ENCODE peak calls at places on chromosomes 2 and 18, in four cellular contexts. J is esophagus squamous epithelium, V is sigmoid colon, I is colonic mucosa. K is an unnamed sample.
A peak's percentile ranks its signal among the peaks of the same experiment; 100 is the strongest.

GRCh38 chr2:206127656-206128055 is 31.6 kb downstream of the NDUFS1 start:
- DNase-seq in I (no peak), J (no peak), V (no peak), K (no peak)

GRCh38 chr2:189441709-189442074 is 418 bp downstream of the WDR75 start:
- DNase-seq in V (no peak), J (no peak), I (no peak), K (no peak)

GRCh38 chr2:188607501-188607900 is 315.8 kb downstream of the GULP1 start:
- DNase-seq in J (no peak), V (no peak), I (no peak), K (no peak)

GRCh38 chr2:99624682-99625081 is 134.9 kb upstream of the REV1 start:
- DNase-seq in I (no peak), J (no peak), V (no peak), K (no peak)

GRCh38 chr2:4673025-4673489 is 969.7 kb downstream of the DCDC2C start:
- DNase-seq in V (no peak), J (no peak), I (no peak), K (no peak)

GRCh38 chr2:84281510-84281909 is 177.6 kb downstream of the SUCLG1 start:
- DNase-seq in V (no peak), I (no peak), J (no peak), K (no peak)

GRCh38 chr2:40797115-40797514 is 345.2 kb upstream of the SLC8A1 start:
- DNase-seq in J (no peak), V (no peak), I (no peak), K (no peak)

GRCh38 chr2:164657129-164657528 is 35.8 kb upstream of the GRB14 start:
- DNase-seq in I (no peak), J (no peak), V (no peak), K (no peak)

GRCh38 chr2:97763176-97763845 is 49.9 kb downstream of the ZAP70 start:
- DNase-seq in V (no peak), J (no peak), I (no peak), K (no peak)

GRCh38 chr2:204753841-204754240 is 208.6 kb downstream of the PARD3B start:
- DNase-seq in J (no peak), I (no peak), V (no peak), K (no peak)

GRCh38 chr18:79874553-79875530 is 76.6 kb downstream of the SLC66A2 start:
- DNase-seq in J (no peak), V (no peak), I (no peak), K (peak; percentile 3)

GRCh38 chr2:179478771-179479170 is 214.1 kb upstream of the SESTD1 start:
- DNase-seq in J (no peak), I (no peak), V (no peak), K (no peak)

GRCh38 chr2:218889937-218890336 is 9.3 kb downstream of the WNT10A start:
- DNase-seq in J (no peak), I (no peak), V (no peak), K (no peak)

GRCh38 chr2:47038656-47039501 is 116.2 kb downstream of the STPG4 start:
- DNase-seq in V (no peak), I (no peak), J (no peak), K (no peak)

GRCh38 chr18:3246636-3247242 is 862 bp upstream of the MYL12A start:
- DNase-seq in I (peak; percentile 53), J (no peak), V (peak; percentile 74), K (no peak)

GRCh38 chr2:128172191-128172590 is 81.2 kb downstream of the UGGT1 start:
- DNase-seq in J (no peak), I (no peak), V (no peak), K (no peak)

GRCh38 chr2:98519156-98519555 is 74.5 kb downstream of the INPP4A start:
- DNase-seq in J (no peak), I (no peak), V (peak; percentile 25), K (no peak)

GRCh38 chr18:79881695-79882094 is 69.8 kb downstream of the SLC66A2 start:
- DNase-seq in J (no peak), V (peak; percentile 26), I (no peak), K (no peak)

GRCh38 chr2:14778015-14778414 is 145.5 kb downstream of the LRATD1 start:
- DNase-seq in J (no peak), I (no peak), V (no peak), K (no peak)

GRCh38 chr2:66434679-66435548 is at the start of gene MEIS1:
- DNase-seq in V (peak; percentile 99), I (peak; percentile 87), J (peak; percentile 39), K (no peak)

GRCh38 chr2:62939735-62940491 is 110.7 kb upstream of the OTX1 start:
- DNase-seq in I (no peak), V (no peak), J (no peak), K (no peak)

GRCh38 chr2:37934591-37935513 is 9.8 kb downstream of the RMDN2 start:
- DNase-seq in J (no peak), I (no peak), V (no peak), K (no peak)
- H3K4me3 ChIP-seq in J (no peak overlapping the region), I (no peak overlapping the region), V (no peak overlapping the region), K (peak overlapping the region; percentile 25)

GRCh38 chr2:157127249-157128012 is 130.1 kb upstream of the GALNT5 start:
- DNase-seq in I (no peak), V (no peak), J (no peak), K (no peak)
- TF ChIP-seq CTCF in I (no peak), V (no peak), J (no peak), K (no peak)

DNA sequence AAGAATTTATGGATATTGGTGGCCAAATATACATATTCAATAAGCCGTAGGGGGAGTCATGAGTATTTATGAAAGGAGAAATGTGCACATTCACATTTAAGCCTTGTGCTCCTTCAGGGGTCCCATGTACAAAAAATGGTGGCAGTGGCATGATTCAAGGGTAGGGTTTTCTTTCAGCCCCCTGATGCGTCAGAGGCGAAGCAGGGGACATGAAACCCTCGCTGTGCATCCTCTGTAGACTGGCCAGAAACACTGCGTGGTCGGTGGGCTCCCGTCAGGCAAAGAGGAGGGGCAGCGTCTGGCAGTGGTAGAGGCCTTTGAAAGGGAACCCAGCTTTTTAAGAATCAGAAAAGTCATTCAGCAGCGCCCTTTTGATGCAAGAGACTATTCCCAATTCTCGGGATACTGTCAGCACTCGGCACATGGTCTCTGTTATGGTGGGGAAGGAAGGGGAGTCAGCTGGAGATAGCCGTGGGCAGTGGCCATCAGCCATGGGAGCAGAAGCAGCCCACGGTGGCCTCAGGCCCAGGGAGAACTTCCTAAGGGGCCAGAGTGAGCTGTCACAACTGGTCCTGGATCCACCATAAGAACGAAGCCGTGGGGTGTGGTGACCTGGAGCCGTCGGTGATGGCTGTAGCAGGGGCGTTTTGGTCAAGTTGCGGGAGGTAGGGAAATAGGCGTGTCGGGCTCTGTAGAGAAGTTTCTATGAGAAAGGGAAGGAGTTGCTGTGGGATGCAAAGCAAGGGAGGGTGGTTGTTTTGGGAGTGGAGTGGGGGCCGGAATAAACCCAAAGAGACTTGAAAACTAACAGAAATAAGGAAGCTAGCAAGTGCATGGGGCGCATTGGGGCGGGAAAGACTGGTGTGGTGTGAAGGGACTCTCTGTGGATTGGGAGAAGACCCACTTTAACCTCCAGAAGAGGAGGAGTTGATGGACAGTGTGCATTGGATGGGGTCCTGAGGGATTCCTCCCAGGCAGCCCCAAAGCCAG is 95.6 kb downstream of the SH3BP4 start:
- DNase-seq in V (no peak), I (peak; percentile 15), J (no peak), K (no peak)
- H3K4me1 ChIP-seq in V (peaks cover 23% of the 10 kb centered on the region), I (peaks cover 12% of the 10 kb centered on the region), J (peaks cover 12% of the 10 kb centered on the region), K (no peaks in the 10 kb centered on the region)

DNA sequence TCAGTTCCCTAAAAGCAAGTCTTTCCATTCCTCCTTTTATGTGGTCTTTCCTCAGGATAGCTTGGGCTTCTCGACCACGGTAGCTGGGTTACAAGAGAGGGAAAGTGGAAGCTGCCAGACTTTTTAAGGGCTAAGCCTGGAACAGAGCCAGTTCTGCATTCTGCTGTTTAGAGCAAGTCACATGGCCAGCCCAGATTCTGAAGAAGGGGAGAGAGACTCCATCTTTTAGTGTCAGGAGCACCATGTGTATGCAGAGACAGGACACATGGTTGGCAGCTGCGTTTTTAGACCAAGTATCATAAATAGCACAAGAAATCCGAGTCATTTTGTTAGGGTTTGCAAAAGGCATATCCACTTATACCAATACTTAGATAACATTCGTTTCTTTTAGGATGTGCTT is 4.7 kb downstream of the HMSD start:
- DNase-seq in J (no peak), V (no peak), I (no peak), K (no peak)
- H3K4me3 ChIP-seq in J (no peak overlapping the region), V (no peak overlapping the region), I (no peak overlapping the region), K (no peak overlapping the region)

DNA sequence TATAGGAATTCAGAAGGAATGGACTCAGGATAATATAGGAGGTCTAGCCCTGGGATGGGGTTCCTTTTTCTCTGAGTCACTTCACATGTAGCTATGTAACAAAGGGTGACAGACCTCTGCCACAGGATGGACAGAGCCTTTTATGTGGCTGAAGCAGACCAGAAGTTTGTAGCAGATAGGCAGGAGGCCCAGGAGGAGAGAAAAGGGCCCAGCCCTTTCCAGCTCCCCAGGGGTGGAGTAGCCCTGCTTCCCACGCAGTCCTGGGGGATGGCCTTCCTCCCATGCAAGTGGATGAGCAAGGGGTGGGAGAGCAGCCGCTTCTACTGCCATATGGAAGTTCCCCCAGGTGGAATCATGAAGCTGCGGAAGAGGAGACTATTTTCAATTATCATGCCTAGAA is 40.3 kb downstream of the ARMC9 start:
- DNase-seq in V (no peak), I (no peak), J (no peak), K (no peak)
- TF ChIP-seq CTCF in V (no peak), I (no peak), J (no peak), K (no peak)

GRCh38 chr2:78202986-78203670 is 681.0 kb upstream of the LRRTM4 start:
- DNase-seq in I (no peak), V (no peak), J (no peak), K (no peak)
- H3K4me1 ChIP-seq in I (no peaks in the 10 kb centered on the region), V (no peaks in the 10 kb centered on the region), J (no peaks in the 10 kb centered on the region), K (no peaks in the 10 kb centered on the region)

GRCh38 chr18:26549103-26549485 is 741 bp upstream of the KCTD1 start:
- DNase-seq in J (no peak), V (peak; percentile 69), I (peak; percentile 52), K (no peak)

GRCh38 chr18:26548144-26549102 is at the start of gene KCTD1:
- DNase-seq in I (peak; percentile 90), J (peak; percentile 38), V (peak; percentile 86), K (peak; percentile 33)

GRCh38 chr18:26546170-26546874 is 2.0 kb downstream of the KCTD1 start:
- DNase-seq in V (no peak), I (no peak), J (no peak), K (no peak)

GRCh38 chr18:26546875-26547301 is 1.5 kb downstream of the KCTD1 start:
- DNase-seq in J (no peak), I (peak; percentile 20), V (no peak), K (no peak)

DNA sequence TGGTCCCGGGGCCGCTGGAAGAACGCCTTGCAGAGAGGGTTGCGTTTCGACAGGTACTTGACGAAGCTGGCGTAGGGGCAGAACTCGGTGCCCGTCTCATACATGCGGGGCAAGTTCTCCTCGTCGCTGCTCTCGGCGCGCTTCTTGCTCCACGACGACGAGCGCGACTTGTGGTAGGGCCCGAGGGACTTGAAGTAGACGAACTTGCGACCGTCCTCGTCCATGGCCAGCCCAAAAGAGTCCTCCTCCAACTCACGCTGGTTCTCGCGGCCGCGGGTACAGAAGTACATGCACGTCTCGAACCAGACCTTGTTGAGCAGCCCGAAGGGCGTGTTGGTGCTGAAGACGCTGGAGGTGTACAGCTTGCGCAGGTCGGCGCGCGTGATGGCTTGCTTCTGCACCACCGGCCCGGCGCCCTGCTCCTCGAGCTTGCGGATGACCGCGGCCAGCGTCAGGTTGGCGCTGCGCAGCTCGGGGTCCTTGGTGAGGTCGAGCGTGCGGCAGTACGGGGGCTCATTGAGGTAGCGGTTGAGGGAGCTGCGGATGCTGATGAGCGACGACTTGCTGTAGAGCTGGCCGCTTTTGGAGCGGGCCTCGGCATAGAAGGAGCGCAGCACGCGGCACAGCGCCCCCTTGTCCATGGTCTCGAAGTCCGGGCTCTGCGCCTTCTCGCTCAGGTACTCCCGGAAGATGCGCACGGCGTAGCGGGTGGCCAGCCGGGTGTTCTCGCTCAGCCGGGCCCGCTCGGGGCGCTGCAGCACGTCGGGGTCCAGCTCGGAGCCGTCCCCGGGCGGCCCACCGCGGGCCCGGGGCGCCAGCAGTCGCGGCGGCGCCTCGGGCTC is 830 bp downstream of the KCTD1 start:
- DNase-seq in I (peak; percentile 70), J (peak; percentile 3), V (peak; percentile 86), K (peak; percentile 51)
- H3K4me3 ChIP-seq in I (peak overlapping the region; percentile 68), J (peak overlapping the region; percentile 75), V (peak overlapping the region; percentile 70), K (peak overlapping the region; percentile 58)

GRCh38 chr2:76050196-76050595 is 339.5 kb upstream of the GCFC2 start:
- DNase-seq in I (no peak), V (no peak), J (no peak), K (no peak)
- TF ChIP-seq CTCF in I (no peak), V (no peak), J (no peak), K (no peak)

K was measured in CD8-positive, alpha-beta T cell.